ENCODE peak calls at places on chromosome 17, in five cellular contexts. R, P, W, A and U are unnamed samples.
A peak's percentile ranks its signal among the peaks of the same experiment; 100 is the strongest.

GRCh38 chr17:66772148-66772812 is 62.6 kb upstream of the CACNG5 start:
- DNase-seq in A (no peak), W (no peak), P (no peak), R (no peak), U (no peak)

GRCh38 chr17:41478240-41478639 is 2.7 kb downstream of the KRT35 start:
- DNase-seq in R (no peak), P (no peak), A (no peak), W (no peak), U (no peak)

GRCh38 chr17:82320956-82321927 is 3.8 kb upstream of the CD7 start:
- DNase-seq in R (no peak), P (peak; percentile 93), A (peak; percentile 93), W (no peak), U (no peak)

GRCh38 chr17:11671151-11671550 is 72.9 kb downstream of the DNAH9 start:
- DNase-seq in P (no peak), A (no peak), W (no peak), R (peak; percentile 9), U (peak; percentile 36)

GRCh38 chr17:41654908-41655607 is 30.7 kb upstream of the KRT17 start:
- DNase-seq in R (no peak), A (no peak), P (no peak), W (no peak), U (no peak)

GRCh38 chr17:11324846-11325420 is 83.9 kb downstream of the SHISA6 start:
- DNase-seq in A (no peak), R (no peak), W (no peak), P (no peak), U (no peak)

GRCh38 chr17:40443196-40443987 is at the start of gene IGFBP4:
- DNase-seq in W (peak; percentile 92), P (peak; percentile 74), A (peak; percentile 94), R (peak; percentile 43), U (peak; percentile 77)

GRCh38 chr17:2251098-2251497 is 52.5 kb downstream of the SMG6 start:
- DNase-seq in R (no peak), W (no peak), A (no peak), P (no peak), U (no peak)

GRCh38 chr17:57506253-57506911 is 238.7 kb downstream of the CCDC182 start:
- DNase-seq in R (no peak), A (no peak), P (no peak), W (no peak), U (no peak)

GRCh38 chr17:795721-796120 is 13.6 kb downstream of the MRM3 start:
- DNase-seq in A (no peak), P (no peak), R (no peak), W (no peak), U (no peak)

GRCh38 chr17:76538941-76539340 is 903 bp upstream of the PRCD start:
- DNase-seq in R (no peak), P (no peak), A (no peak), W (no peak), U (no peak)

GRCh38 chr17:10162034-10162433 is 36.4 kb downstream of the GAS7 start:
- DNase-seq in W (no peak), P (no peak), R (no peak), A (no peak), U (no peak)

GRCh38 chr17:44919411-44919810 is 4.1 kb upstream of the GFAP start:
- DNase-seq in A (peak; percentile 15), P (no peak), W (no peak), R (no peak), U (no peak)

GRCh38 chr17:79666111-79666510 is 55.3 kb upstream of the RBFOX3 start:
- DNase-seq in W (peak; percentile 35), P (no peak), R (no peak), A (no peak), U (no peak)

GRCh38 chr17:82049106-82049505 is 2.5 kb downstream of the RFNG start:
- DNase-seq in W (no peak), R (no peak), P (no peak), A (no peak), U (no peak)

GRCh38 chr17:34598161-34598776 is 18.9 kb downstream of the TMEM132E start:
- DNase-seq in P (no peak), W (no peak), R (peak; percentile 91), A (no peak), U (peak; percentile 90)

GRCh38 chr17:4483012-4483840 is 15.5 kb upstream of the SPNS2 start:
- DNase-seq in P (no peak), A (no peak), W (no peak), R (no peak), U (no peak)

GRCh38 chr17:59287452-59287851 is 44.0 kb upstream of the YPEL2 start:
- DNase-seq in R (no peak), W (no peak), P (peak; percentile 10), A (no peak), U (no peak)

GRCh38 chr17:45021607-45022287 is 29.7 kb downstream of the DCAKD start:
- DNase-seq in R (no peak), W (peak; percentile 83), P (peak; percentile 61), A (peak; percentile 96), U (no peak)

GRCh38 chr17:5446786-5447185 is 7.8 kb upstream of the C1QBP start:
- DNase-seq in P (no peak), A (no peak), R (peak; percentile 96), W (no peak), U (peak; percentile 95)

GRCh38 chr17:72502940-72503341 is 382.1 kb downstream of the SOX9 start:
- DNase-seq in R (no peak), W (no peak), A (no peak), P (no peak), U (no peak)

GRCh38 chr17:29135464-29135863 is 44.7 kb downstream of the MYO18A start:
- DNase-seq in P (no peak), A (no peak), W (no peak), R (no peak), U (no peak)

GRCh38 chr17:33039874-33040273 is 48.2 kb downstream of the SPACA3 start:
- DNase-seq in R (no peak), A (no peak), W (no peak), P (no peak), U (no peak)

GRCh38 chr17:48160177-48160967 is 52.8 kb downstream of the SNX11 start:
- DNase-seq in W (no peak), A (no peak), R (no peak), P (no peak), U (no peak)

GRCh38 chr17:42846594-42847280 is 2.4 kb downstream of the AOC2 start:
- DNase-seq in P (no peak), R (no peak), A (no peak), W (no peak), U (no peak)

GRCh38 chr17:60993497-60993896 is 315.8 kb downstream of the BCAS3 start:
- DNase-seq in A (no peak), R (no peak), P (no peak), W (no peak), U (no peak)

GRCh38 chr17:83014297-83014696 is 65.1 kb upstream of the METRNL start:
- DNase-seq in P (no peak), A (no peak), W (no peak), R (no peak), U (no peak)

GRCh38 chr17:49440581-49440980 is 25.9 kb upstream of the PHB1 start:
- DNase-seq in W (no peak), A (no peak), R (no peak), P (no peak), U (no peak)

GRCh38 chr17:49315974-49316570 is 46.0 kb downstream of the ZNF652 start:
- DNase-seq in W (no peak), R (peak; percentile 22), A (no peak), P (no peak), U (no peak)